ENCODE peak calls at places on chromosomes 11 and 22, in ten cellular contexts. One of them, this sample, is unnamed.
A peak's percentile ranks its signal among the peaks of the same experiment; 100 is the strongest.

GRCh38 chr22:39234867-39235687 is 9.7 kb downstream of the PDGFB start:
- DNase-seq in astrocyte of the spinal cord: no peak
- DNase-seq in mucosa of gallbladder: peak; percentile 88
- DNase-seq in epithelial cell of esophagus: peak; percentile 79
- DNase-seq in K562: no peak
- DNase-seq in NB4: no peak
- DNase-seq in fibroblast of lung: no peak
- DNase-seq in cardiac fibroblast: no peak
- DNase-seq in NCI-H1105: peak; percentile 12
- DNase-seq in HEK293T: no peak
- DNase-seq in this sample: no peak

GRCh38 chr11:59429924-59430516 is 3.8 kb upstream of the OR5A2 start:
- DNase-seq in NB4: peak; percentile 71
- DNase-seq in epithelial cell of esophagus: peak; percentile 70
- DNase-seq in astrocyte of the spinal cord: peak; percentile 45
- DNase-seq in cardiac fibroblast: peak; percentile 59
- DNase-seq in fibroblast of lung: peak; percentile 22
- DNase-seq in NCI-H1105: peak; percentile 22
- DNase-seq in HEK293T: peak; percentile 55
- DNase-seq in mucosa of gallbladder: peak; percentile 51
- DNase-seq in K562: peak; percentile 65
- DNase-seq in this sample: peak; percentile 82

GRCh38 chr11:125165111-125165663 is 636 bp downstream of the PKNOX2 start:
- DNase-seq in cardiac fibroblast: no peak
- DNase-seq in NB4: peak; percentile 14
- DNase-seq in astrocyte of the spinal cord: peak; percentile 51
- DNase-seq in fibroblast of lung: peak; percentile 54
- DNase-seq in HEK293T: peak; percentile 34
- DNase-seq in epithelial cell of esophagus: peak; percentile 29
- DNase-seq in K562: no peak
- DNase-seq in NCI-H1105: peak; percentile 54
- DNase-seq in mucosa of gallbladder: no peak
- DNase-seq in this sample: peak; percentile 54

GRCh38 chr22:25048659-25049657 is 96.4 kb downstream of the KIAA1671 start:
- DNase-seq in NCI-H1105: peak; percentile 15
- DNase-seq in astrocyte of the spinal cord: peak; percentile 51
- DNase-seq in epithelial cell of esophagus: peak; percentile 64
- DNase-seq in K562: peak; percentile 68
- DNase-seq in cardiac fibroblast: peak; percentile 71
- DNase-seq in HEK293T: peak; percentile 87
- DNase-seq in fibroblast of lung: peak; percentile 36
- DNase-seq in mucosa of gallbladder: peak; percentile 68
- DNase-seq in NB4: peak; percentile 69
- DNase-seq in this sample: peak; percentile 86

GRCh38 chr11:66891849-66892660 is 35.2 kb downstream of the LRFN4 start:
- DNase-seq in NCI-H1105: no peak
- DNase-seq in mucosa of gallbladder: peak; percentile 76
- DNase-seq in K562: peak; percentile 85
- DNase-seq in epithelial cell of esophagus: peak; percentile 98
- DNase-seq in NB4: peak; percentile 93
- DNase-seq in HEK293T: peak; percentile 39
- DNase-seq in astrocyte of the spinal cord: peak; percentile 94
- DNase-seq in fibroblast of lung: peak; percentile 95
- DNase-seq in cardiac fibroblast: peak; percentile 86
- DNase-seq in this sample: peak; percentile 40

GRCh38 chr22:38930512-38930911 is 26.9 kb upstream of the APOBEC3A start:
- DNase-seq in K562: no peak
- DNase-seq in mucosa of gallbladder: no peak
- DNase-seq in cardiac fibroblast: no peak
- DNase-seq in fibroblast of lung: no peak
- DNase-seq in NB4: no peak
- DNase-seq in astrocyte of the spinal cord: no peak
- DNase-seq in epithelial cell of esophagus: no peak
- DNase-seq in HEK293T: no peak
- DNase-seq in NCI-H1105: no peak
- DNase-seq in this sample: no peak

GRCh38 chr22:38953577-38954413 is 3.6 kb upstream of the APOBEC3A start:
- DNase-seq in fibroblast of lung: no peak
- DNase-seq in mucosa of gallbladder: no peak
- DNase-seq in HEK293T: no peak
- DNase-seq in NB4: peak; percentile 56
- DNase-seq in cardiac fibroblast: no peak
- DNase-seq in astrocyte of the spinal cord: no peak
- DNase-seq in NCI-H1105: no peak
- DNase-seq in epithelial cell of esophagus: peak; percentile 90
- DNase-seq in K562: peak; percentile 18
- DNase-seq in this sample: no peak

GRCh38 chr11:111939836-111940604 is 2.9 kb downstream of the DIXDC1 start:
- DNase-seq in NCI-H1105: no peak
- DNase-seq in mucosa of gallbladder: no peak
- DNase-seq in epithelial cell of esophagus: peak; percentile 82
- DNase-seq in NB4: no peak
- DNase-seq in fibroblast of lung: peak; percentile 96
- DNase-seq in cardiac fibroblast: peak; percentile 69
- DNase-seq in K562: no peak
- DNase-seq in HEK293T: no peak
- DNase-seq in astrocyte of the spinal cord: peak; percentile 90
- DNase-seq in this sample: no peak

GRCh38 chr22:45334068-45334467 is 24.3 kb downstream of the FAM118A start:
- DNase-seq in NCI-H1105: no peak
- DNase-seq in fibroblast of lung: peak; percentile 63
- DNase-seq in NB4: no peak
- DNase-seq in epithelial cell of esophagus: peak; percentile 85
- DNase-seq in astrocyte of the spinal cord: no peak
- DNase-seq in cardiac fibroblast: peak; percentile 41
- DNase-seq in HEK293T: no peak
- DNase-seq in K562: no peak
- DNase-seq in mucosa of gallbladder: no peak
- DNase-seq in this sample: no peak

GRCh38 chr11:75069473-75069872 is 27.2 kb downstream of the OR2AT4 start:
- DNase-seq in astrocyte of the spinal cord: no peak
- DNase-seq in K562: no peak
- DNase-seq in NCI-H1105: no peak
- DNase-seq in fibroblast of lung: no peak
- DNase-seq in NB4: no peak
- DNase-seq in cardiac fibroblast: no peak
- DNase-seq in HEK293T: no peak
- DNase-seq in epithelial cell of esophagus: no peak
- DNase-seq in mucosa of gallbladder: no peak
- DNase-seq in this sample: no peak

GRCh38 chr22:40202225-40202944 is 24.7 kb downstream of the TNRC6B start:
- DNase-seq in cardiac fibroblast: no peak
- DNase-seq in NCI-H1105: peak; percentile 19
- DNase-seq in HEK293T: no peak
- DNase-seq in NB4: no peak
- DNase-seq in mucosa of gallbladder: no peak
- DNase-seq in fibroblast of lung: no peak
- DNase-seq in epithelial cell of esophagus: no peak
- DNase-seq in astrocyte of the spinal cord: no peak
- DNase-seq in K562: peak; percentile 29
- DNase-seq in this sample: no peak

GRCh38 chr11:250740-251299 is 14.0 kb downstream of the PSMD13 start:
- DNase-seq in astrocyte of the spinal cord: peak; percentile 51
- DNase-seq in HEK293T: peak; percentile 71
- DNase-seq in K562: peak; percentile 59
- DNase-seq in mucosa of gallbladder: peak; percentile 50
- DNase-seq in NCI-H1105: no peak
- DNase-seq in epithelial cell of esophagus: peak; percentile 66
- DNase-seq in fibroblast of lung: peak; percentile 17
- DNase-seq in NB4: peak; percentile 72
- DNase-seq in cardiac fibroblast: peak; percentile 73
- DNase-seq in this sample: peak; percentile 85

GRCh38 chr11:126712017-126712625 is 288.4 kb downstream of the KIRREL3 start:
- DNase-seq in fibroblast of lung: no peak
- DNase-seq in K562: no peak
- DNase-seq in astrocyte of the spinal cord: no peak
- DNase-seq in mucosa of gallbladder: no peak
- DNase-seq in NB4: no peak
- DNase-seq in NCI-H1105: no peak
- DNase-seq in cardiac fibroblast: no peak
- DNase-seq in HEK293T: no peak
- DNase-seq in epithelial cell of esophagus: no peak
- DNase-seq in this sample: no peak

GRCh38 chr22:17366830-17367229 is 2.4 kb upstream of the CECR2 start:
- DNase-seq in HEK293T: peak; percentile 82
- DNase-seq in epithelial cell of esophagus: no peak
- DNase-seq in fibroblast of lung: no peak
- DNase-seq in cardiac fibroblast: peak; percentile 53
- DNase-seq in astrocyte of the spinal cord: no peak
- DNase-seq in mucosa of gallbladder: no peak
- DNase-seq in NCI-H1105: no peak
- DNase-seq in K562: peak; percentile 63
- DNase-seq in NB4: peak; percentile 62
- DNase-seq in this sample: peak; percentile 87

GRCh38 chr11:116581349-116581748 is 191.4 kb downstream of the BUD13 start:
- DNase-seq in astrocyte of the spinal cord: no peak
- DNase-seq in cardiac fibroblast: no peak
- DNase-seq in NCI-H1105: no peak
- DNase-seq in fibroblast of lung: no peak
- DNase-seq in NB4: no peak
- DNase-seq in HEK293T: no peak
- DNase-seq in mucosa of gallbladder: no peak
- DNase-seq in epithelial cell of esophagus: no peak
- DNase-seq in K562: no peak
- DNase-seq in this sample: peak; percentile 46

GRCh38 chr11:20873054-20873453 is 203.7 kb downstream of the NELL1 start:
- DNase-seq in cardiac fibroblast: no peak
- DNase-seq in mucosa of gallbladder: no peak
- DNase-seq in astrocyte of the spinal cord: no peak
- DNase-seq in NB4: peak; percentile 65
- DNase-seq in K562: peak; percentile 22
- DNase-seq in NCI-H1105: peak; percentile 70
- DNase-seq in fibroblast of lung: no peak
- DNase-seq in epithelial cell of esophagus: peak; percentile 10
- DNase-seq in HEK293T: peak; percentile 46
- DNase-seq in this sample: peak; percentile 93

GRCh38 chr11:84408946-84409411 is 1122.8 kb upstream of the CCDC90B start:
- DNase-seq in epithelial cell of esophagus: peak; percentile 33
- DNase-seq in fibroblast of lung: peak; percentile 73
- DNase-seq in HEK293T: no peak
- DNase-seq in cardiac fibroblast: peak; percentile 10
- DNase-seq in mucosa of gallbladder: no peak
- DNase-seq in astrocyte of the spinal cord: peak; percentile 17
- DNase-seq in NCI-H1105: no peak
- DNase-seq in K562: no peak
- DNase-seq in NB4: no peak
- DNase-seq in this sample: peak; percentile 51

GRCh38 chr11:45089251-45089650 is 57.2 kb upstream of the PRDM11 start:
- DNase-seq in K562: no peak
- DNase-seq in mucosa of gallbladder: peak; percentile 73
- DNase-seq in cardiac fibroblast: peak; percentile 98
- DNase-seq in fibroblast of lung: peak; percentile 99
- DNase-seq in NB4: no peak
- DNase-seq in HEK293T: no peak
- DNase-seq in epithelial cell of esophagus: peak; percentile 9
- DNase-seq in astrocyte of the spinal cord: peak; percentile 84
- DNase-seq in NCI-H1105: no peak
- DNase-seq in this sample: no peak

GRCh38 chr11:122910775-122911174 is 28.2 kb downstream of the JHY start:
- DNase-seq in astrocyte of the spinal cord: peak; percentile 20
- DNase-seq in cardiac fibroblast: peak; percentile 53
- DNase-seq in K562: no peak
- DNase-seq in fibroblast of lung: peak; percentile 29
- DNase-seq in NB4: peak; percentile 47
- DNase-seq in mucosa of gallbladder: no peak
- DNase-seq in NCI-H1105: peak; percentile 35
- DNase-seq in HEK293T: no peak
- DNase-seq in epithelial cell of esophagus: peak; percentile 57
- DNase-seq in this sample: peak; percentile 53

GRCh38 chr11:125568970-125569912 is at the start of gene EI24:
- DNase-seq in epithelial cell of esophagus: peak; percentile 94
- DNase-seq in mucosa of gallbladder: peak; percentile 91
- DNase-seq in NCI-H1105: peak; percentile 95
- DNase-seq in cardiac fibroblast: peak; percentile 95
- DNase-seq in K562: peak; percentile 89
- DNase-seq in HEK293T: peak; percentile 93
- DNase-seq in NB4: peak; percentile 94
- DNase-seq in fibroblast of lung: peak; percentile 90
- DNase-seq in astrocyte of the spinal cord: peak; percentile 93
- DNase-seq in this sample: peak; percentile 98

GRCh38 chr11:2426221-2426620 is 18.1 kb downstream of the TRPM5 start:
- DNase-seq in NCI-H1105: no peak
- DNase-seq in fibroblast of lung: no peak
- DNase-seq in epithelial cell of esophagus: no peak
- DNase-seq in K562: no peak
- DNase-seq in cardiac fibroblast: no peak
- DNase-seq in HEK293T: no peak
- DNase-seq in mucosa of gallbladder: no peak
- DNase-seq in astrocyte of the spinal cord: no peak
- DNase-seq in NB4: no peak
- DNase-seq in this sample: no peak

GRCh38 chr22:21974058-21974649 is 8.4 kb downstream of the TOP3B start:
- DNase-seq in NCI-H1105: no peak
- DNase-seq in HEK293T: no peak
- DNase-seq in NB4: no peak
- DNase-seq in astrocyte of the spinal cord: no peak
- DNase-seq in mucosa of gallbladder: no peak
- DNase-seq in epithelial cell of esophagus: no peak
- DNase-seq in K562: no peak
- DNase-seq in cardiac fibroblast: no peak
- DNase-seq in fibroblast of lung: no peak
- DNase-seq in this sample: no peak

GRCh38 chr11:120305286-120305685 is 19.8 kb upstream of the TLCD5 start:
- DNase-seq in epithelial cell of esophagus: peak; percentile 60
- DNase-seq in NB4: no peak
- DNase-seq in HEK293T: no peak
- DNase-seq in NCI-H1105: no peak
- DNase-seq in astrocyte of the spinal cord: no peak
- DNase-seq in fibroblast of lung: no peak
- DNase-seq in mucosa of gallbladder: peak; percentile 78
- DNase-seq in cardiac fibroblast: no peak
- DNase-seq in K562: peak; percentile 33
- DNase-seq in this sample: no peak

GRCh38 chr11:13290221-13290980 is 12.8 kb downstream of the BMAL1 start:
- DNase-seq in astrocyte of the spinal cord: no peak
- DNase-seq in NB4: no peak
- DNase-seq in cardiac fibroblast: no peak
- DNase-seq in fibroblast of lung: no peak
- DNase-seq in HEK293T: no peak
- DNase-seq in mucosa of gallbladder: no peak
- DNase-seq in NCI-H1105: no peak
- DNase-seq in K562: no peak
- DNase-seq in epithelial cell of esophagus: peak; percentile 75
- DNase-seq in this sample: no peak

GRCh38 chr11:130881475-130882137 is 34.7 kb downstream of the SNX19 start:
- DNase-seq in fibroblast of lung: no peak
- DNase-seq in NCI-H1105: no peak
- DNase-seq in K562: no peak
- DNase-seq in astrocyte of the spinal cord: no peak
- DNase-seq in mucosa of gallbladder: no peak
- DNase-seq in HEK293T: no peak
- DNase-seq in epithelial cell of esophagus: no peak
- DNase-seq in NB4: no peak
- DNase-seq in cardiac fibroblast: no peak
- DNase-seq in this sample: no peak

GRCh38 chr11:76698321-76699043 is 27.9 kb upstream of the LRRC32 start:
- DNase-seq in epithelial cell of esophagus: peak; percentile 27
- DNase-seq in NB4: peak; percentile 67
- DNase-seq in astrocyte of the spinal cord: no peak
- DNase-seq in NCI-H1105: no peak
- DNase-seq in K562: peak; percentile 55
- DNase-seq in cardiac fibroblast: no peak
- DNase-seq in mucosa of gallbladder: no peak
- DNase-seq in HEK293T: peak; percentile 32
- DNase-seq in fibroblast of lung: no peak
- DNase-seq in this sample: peak; percentile 84

GRCh38 chr11:100991541-100991940 is 138.1 kb downstream of the PGR start:
- DNase-seq in HEK293T: no peak
- DNase-seq in NCI-H1105: no peak
- DNase-seq in epithelial cell of esophagus: peak; percentile 73
- DNase-seq in K562: no peak
- DNase-seq in cardiac fibroblast: peak; percentile 20
- DNase-seq in fibroblast of lung: peak; percentile 26
- DNase-seq in mucosa of gallbladder: no peak
- DNase-seq in NB4: no peak
- DNase-seq in astrocyte of the spinal cord: no peak
- DNase-seq in this sample: no peak

GRCh38 chr11:59158206-59159068 is 13.5 kb upstream of the DTX4 start:
- DNase-seq in cardiac fibroblast: peak; percentile 84
- DNase-seq in mucosa of gallbladder: peak; percentile 61
- DNase-seq in epithelial cell of esophagus: peak; percentile 81
- DNase-seq in fibroblast of lung: peak; percentile 51
- DNase-seq in HEK293T: peak; percentile 61
- DNase-seq in K562: peak; percentile 63
- DNase-seq in NCI-H1105: peak; percentile 67
- DNase-seq in NB4: peak; percentile 83
- DNase-seq in astrocyte of the spinal cord: peak; percentile 77
- DNase-seq in this sample: peak; percentile 87